ENCODE peak calls at places on chromosomes 4 and X, in seven cellular contexts. One of them, this sample, is unnamed.

GRCh38 chr4:2662598-2662997 is 93.5 kb downstream of the TNIP2 start:
- DNase-seq in NB4: peak
- DNase-seq in adrenal gland: peak
- DNase-seq in body of pancreas: no peak
- DNase-seq in tibial nerve: no peak
- DNase-seq in thyroid gland: no peak
- DNase-seq in A549: peak
- DNase-seq in this sample: no peak

GRCh38 chrX:22323541-22323940 is 50.8 kb downstream of the CBLL2 start:
- DNase-seq in NB4: no peak
- DNase-seq in adrenal gland: no peak
- DNase-seq in body of pancreas: no peak
- DNase-seq in tibial nerve: no peak
- DNase-seq in thyroid gland: no peak
- DNase-seq in A549: no peak
- DNase-seq in this sample: no peak

GRCh38 chr4:121658125-121658524 is 38.7 kb downstream of the ANXA5 start:
- DNase-seq in NB4: peak
- DNase-seq in adrenal gland: no peak
- DNase-seq in body of pancreas: no peak
- DNase-seq in tibial nerve: no peak
- DNase-seq in thyroid gland: no peak
- DNase-seq in A549: no peak
- DNase-seq in this sample: no peak

GRCh38 chr4:181235361-181235760 is 1007.8 kb upstream of the TENM3 start:
- DNase-seq in NB4: no peak
- DNase-seq in adrenal gland: no peak
- DNase-seq in body of pancreas: no peak
- DNase-seq in tibial nerve: no peak
- DNase-seq in thyroid gland: no peak
- DNase-seq in A549: no peak
- DNase-seq in this sample: no peak

GRCh38 chr4:37503231-37503630 is 182.9 kb downstream of the RELL1 start:
- DNase-seq in NB4: no peak
- DNase-seq in adrenal gland: no peak
- DNase-seq in body of pancreas: no peak
- DNase-seq in tibial nerve: no peak
- DNase-seq in thyroid gland: no peak
- DNase-seq in A549: no peak
- DNase-seq in this sample: no peak

GRCh38 chr4:2950221-2950989 is 12.8 kb downstream of the NOP14 start:
- DNase-seq in NB4: no peak
- DNase-seq in adrenal gland: no peak
- DNase-seq in body of pancreas: no peak
- DNase-seq in tibial nerve: no peak
- DNase-seq in thyroid gland: no peak
- DNase-seq in A549: no peak
- DNase-seq in this sample: no peak

GRCh38 chrX:152915541-152916241 is 17.8 kb downstream of the ZNF185 start:
- DNase-seq in NB4: peak
- DNase-seq in adrenal gland: peak
- DNase-seq in body of pancreas: no peak
- DNase-seq in tibial nerve: no peak
- DNase-seq in thyroid gland: peak
- DNase-seq in A549: peak
- DNase-seq in this sample: peak

GRCh38 chr4:6906046-6906445 is 3.6 kb upstream of the TBC1D14 start:
- DNase-seq in NB4: no peak
- DNase-seq in adrenal gland: no peak
- DNase-seq in body of pancreas: no peak
- DNase-seq in tibial nerve: no peak
- DNase-seq in thyroid gland: no peak
- DNase-seq in A549: no peak
- DNase-seq in this sample: no peak

GRCh38 chr4:146032234-146032860 is 93.7 kb upstream of the ZNF827 start:
- DNase-seq in NB4: no peak
- DNase-seq in adrenal gland: no peak
- DNase-seq in body of pancreas: no peak
- DNase-seq in tibial nerve: no peak
- DNase-seq in thyroid gland: no peak
- DNase-seq in A549: no peak
- DNase-seq in this sample: no peak

GRCh38 chr4:7957113-7957656 is 17.5 kb upstream of the AFAP1 start:
- DNase-seq in NB4: no peak
- DNase-seq in adrenal gland: no peak
- DNase-seq in body of pancreas: no peak
- DNase-seq in tibial nerve: no peak
- DNase-seq in thyroid gland: no peak
- DNase-seq in A549: no peak
- DNase-seq in this sample: no peak

GRCh38 chrX:134025986-134026731 is 40.8 kb upstream of the GPC3 start:
- DNase-seq in NB4: peak
- DNase-seq in adrenal gland: no peak
- DNase-seq in body of pancreas: no peak
- DNase-seq in tibial nerve: no peak
- DNase-seq in thyroid gland: no peak
- DNase-seq in A549: no peak
- DNase-seq in this sample: no peak

GRCh38 chr4:175671491-175671934 is 140.6 kb downstream of the GPM6A start:
- DNase-seq in NB4: no peak
- DNase-seq in adrenal gland: no peak
- DNase-seq in body of pancreas: no peak
- DNase-seq in tibial nerve: no peak
- DNase-seq in thyroid gland: peak
- DNase-seq in A549: peak
- DNase-seq in this sample: no peak

GRCh38 chrX:134622813-134623185 is 35.5 kb downstream of the PLAC1 start:
- DNase-seq in NB4: no peak
- DNase-seq in adrenal gland: no peak
- DNase-seq in body of pancreas: no peak
- DNase-seq in tibial nerve: no peak
- DNase-seq in thyroid gland: no peak
- DNase-seq in A549: no peak
- DNase-seq in this sample: no peak

GRCh38 chr4:70818173-70818856 is 21.4 kb downstream of the GRSF1 start:
- DNase-seq in NB4: peak
- DNase-seq in adrenal gland: no peak
- DNase-seq in body of pancreas: no peak
- DNase-seq in tibial nerve: no peak
- DNase-seq in thyroid gland: no peak
- DNase-seq in A549: no peak
- DNase-seq in this sample: no peak

GRCh38 chr4:1797861-1798529 is 4.9 kb downstream of the FGFR3 start:
- DNase-seq in NB4: peak
- DNase-seq in adrenal gland: no peak
- DNase-seq in body of pancreas: no peak
- DNase-seq in tibial nerve: no peak
- DNase-seq in thyroid gland: no peak
- DNase-seq in A549: no peak
- DNase-seq in this sample: no peak

GRCh38 chr4:156672924-156673323 is 298.7 kb downstream of the PDGFC start:
- DNase-seq in NB4: no peak
- DNase-seq in adrenal gland: no peak
- DNase-seq in body of pancreas: no peak
- DNase-seq in tibial nerve: no peak
- DNase-seq in thyroid gland: no peak
- DNase-seq in A549: no peak
- DNase-seq in this sample: no peak

GRCh38 chrX:71214604-71215334 is 8.3 kb upstream of the GJB1 start:
- DNase-seq in NB4: no peak
- DNase-seq in adrenal gland: no peak
- DNase-seq in body of pancreas: peak
- DNase-seq in tibial nerve: no peak
- DNase-seq in thyroid gland: peak
- DNase-seq in A549: no peak
- DNase-seq in this sample: no peak

GRCh38 chr4:124105212-124105611 is 607.3 kb downstream of the ANKRD50 start:
- DNase-seq in NB4: no peak
- DNase-seq in adrenal gland: no peak
- DNase-seq in body of pancreas: no peak
- DNase-seq in tibial nerve: no peak
- DNase-seq in thyroid gland: no peak
- DNase-seq in A549: no peak
- DNase-seq in this sample: no peak

GRCh38 chr4:137647375-137647774 is 115.1 kb upstream of the PCDH18 start:
- DNase-seq in NB4: no peak
- DNase-seq in adrenal gland: no peak
- DNase-seq in body of pancreas: no peak
- DNase-seq in tibial nerve: no peak
- DNase-seq in thyroid gland: no peak
- DNase-seq in A549: no peak
- DNase-seq in this sample: no peak

GRCh38 chrX:136768469-136769084 is 12.2 kb downstream of the ARHGEF6 start:
- DNase-seq in NB4: peak
- DNase-seq in adrenal gland: peak
- DNase-seq in body of pancreas: peak
- DNase-seq in tibial nerve: no peak
- DNase-seq in thyroid gland: peak
- DNase-seq in A549: no peak
- DNase-seq in this sample: peak

GRCh38 chr4:119240128-119240527 is 27.6 kb downstream of the USP53 start:
- DNase-seq in NB4: no peak
- DNase-seq in adrenal gland: no peak
- DNase-seq in body of pancreas: no peak
- DNase-seq in tibial nerve: no peak
- DNase-seq in thyroid gland: no peak
- DNase-seq in A549: no peak
- DNase-seq in this sample: no peak

GRCh38 chr4:90145331-90145730 is 18.1 kb downstream of the CCSER1 start:
- DNase-seq in NB4: no peak
- DNase-seq in adrenal gland: no peak
- DNase-seq in body of pancreas: no peak
- DNase-seq in tibial nerve: no peak
- DNase-seq in thyroid gland: no peak
- DNase-seq in A549: no peak
- DNase-seq in this sample: no peak

GRCh38 chr4:90152024-90152423 is 24.8 kb downstream of the CCSER1 start:
- DNase-seq in NB4: no peak
- DNase-seq in adrenal gland: no peak
- DNase-seq in body of pancreas: no peak
- DNase-seq in tibial nerve: no peak
- DNase-seq in thyroid gland: no peak
- DNase-seq in A549: no peak
- DNase-seq in this sample: no peak

GRCh38 chr4:90148574-90149170 is 21.5 kb downstream of the CCSER1 start:
- DNase-seq in NB4: no peak
- DNase-seq in adrenal gland: no peak
- DNase-seq in body of pancreas: no peak
- DNase-seq in tibial nerve: no peak
- DNase-seq in thyroid gland: no peak
- DNase-seq in A549: no peak
- DNase-seq in this sample: no peak
- TF ChIP-seq POLR2A in NB4: no peak
- TF ChIP-seq POLR2A in adrenal gland: no peak
- TF ChIP-seq POLR2A in body of pancreas: no peak
- TF ChIP-seq POLR2A in tibial nerve: no peak
- TF ChIP-seq POLR2A in thyroid gland: no peak
- TF ChIP-seq POLR2A in A549: no peak
- TF ChIP-seq POLR2A in this sample: no peak

GRCh38 chr4:134627386-134627785 is 425.8 kb upstream of the PABPC4L start:
- DNase-seq in NB4: no peak
- DNase-seq in adrenal gland: no peak
- DNase-seq in body of pancreas: no peak
- DNase-seq in tibial nerve: no peak
- DNase-seq in thyroid gland: no peak
- DNase-seq in A549: no peak
- DNase-seq in this sample: no peak

GRCh38 chr4:134622194-134622593 is 420.6 kb upstream of the PABPC4L start:
- DNase-seq in NB4: no peak
- DNase-seq in adrenal gland: no peak
- DNase-seq in body of pancreas: no peak
- DNase-seq in tibial nerve: no peak
- DNase-seq in thyroid gland: no peak
- DNase-seq in A549: no peak
- DNase-seq in this sample: no peak

GRCh38 chr4:134628074-134628473 is 426.5 kb upstream of the PABPC4L start:
- DNase-seq in NB4: no peak
- DNase-seq in adrenal gland: no peak
- DNase-seq in body of pancreas: no peak
- DNase-seq in tibial nerve: no peak
- DNase-seq in thyroid gland: no peak
- DNase-seq in A549: no peak
- DNase-seq in this sample: no peak

DNA sequence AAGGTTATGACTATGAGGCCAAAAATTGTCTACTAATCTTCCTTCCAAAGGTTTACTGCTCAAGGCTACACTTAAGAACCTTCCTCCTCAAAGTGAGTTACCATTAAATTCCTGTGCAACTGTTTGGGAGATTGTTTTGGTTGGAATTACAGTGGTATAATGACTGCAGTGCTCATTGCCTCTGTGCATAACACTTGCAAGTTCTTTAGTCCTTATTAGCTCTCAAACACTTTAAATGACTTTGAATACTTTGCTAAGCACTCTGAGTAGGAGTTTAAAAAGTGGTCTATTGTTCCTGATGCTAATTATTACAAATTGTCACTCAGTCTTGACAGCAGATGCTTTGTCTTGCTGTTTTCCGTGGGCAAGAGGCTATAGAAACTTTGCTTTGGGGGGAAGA is 422.8 kb upstream of the PABPC4L start:
- DNase-seq in NB4: no peak
- DNase-seq in adrenal gland: no peak
- DNase-seq in body of pancreas: no peak
- DNase-seq in tibial nerve: no peak
- DNase-seq in thyroid gland: no peak
- DNase-seq in A549: no peak
- DNase-seq in this sample: no peak
- TF ChIP-seq POLR2A in NB4: no peak
- TF ChIP-seq POLR2A in adrenal gland: no peak
- TF ChIP-seq POLR2A in body of pancreas: no peak
- TF ChIP-seq POLR2A in tibial nerve: no peak
- TF ChIP-seq POLR2A in thyroid gland: no peak
- TF ChIP-seq POLR2A in A549: no peak
- TF ChIP-seq POLR2A in this sample: no peak

DNA sequence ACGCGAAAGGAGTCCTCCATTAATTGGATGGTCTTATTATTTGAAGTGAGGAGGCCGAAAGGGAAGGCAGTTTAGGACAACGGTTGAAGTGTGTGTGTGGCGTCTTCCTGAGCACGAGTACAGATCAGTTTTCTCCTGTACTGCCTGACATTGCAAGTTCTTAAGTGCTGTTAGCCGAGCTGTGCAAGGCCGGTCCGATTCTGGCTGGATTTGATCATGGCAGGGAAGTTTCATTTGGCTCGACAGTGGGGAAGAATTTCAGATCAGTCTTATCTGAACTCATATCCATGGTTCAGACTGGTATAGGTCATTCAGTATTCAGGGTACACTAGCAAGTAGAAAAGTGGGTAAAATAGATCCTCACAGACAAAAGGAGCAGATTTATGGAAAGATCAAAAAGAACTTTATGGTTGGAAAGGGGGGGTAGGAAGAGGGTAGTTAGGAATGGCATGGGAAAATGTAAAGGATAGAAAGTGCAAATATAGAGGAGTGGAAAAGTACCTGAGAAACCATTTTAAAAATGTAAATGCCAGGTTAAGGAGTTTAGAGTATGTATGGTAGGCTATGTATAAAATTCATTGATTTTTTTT is 689 bp downstream of the THAP9 start:
- DNase-seq in NB4: no peak
- DNase-seq in adrenal gland: no peak
- DNase-seq in body of pancreas: no peak
- DNase-seq in tibial nerve: no peak
- DNase-seq in thyroid gland: no peak
- DNase-seq in A549: no peak
- DNase-seq in this sample: no peak
- TF ChIP-seq POLR2A in NB4: no peak
- TF ChIP-seq POLR2A in adrenal gland: peak
- TF ChIP-seq POLR2A in body of pancreas: no peak
- TF ChIP-seq POLR2A in tibial nerve: no peak
- TF ChIP-seq POLR2A in thyroid gland: no peak
- TF ChIP-seq POLR2A in A549: no peak
- TF ChIP-seq POLR2A in this sample: peak

GRCh38 chrX:20418379-20418778 is 151.7 kb upstream of the RPS6KA3 start:
- DNase-seq in NB4: peak
- DNase-seq in adrenal gland: no peak
- DNase-seq in body of pancreas: no peak
- DNase-seq in tibial nerve: no peak
- DNase-seq in thyroid gland: no peak
- DNase-seq in A549: no peak
- DNase-seq in this sample: no peak
- TF ChIP-seq POLR2A in NB4: no peak
- TF ChIP-seq POLR2A in adrenal gland: no peak
- TF ChIP-seq POLR2A in body of pancreas: no peak
- TF ChIP-seq POLR2A in tibial nerve: no peak
- TF ChIP-seq POLR2A in thyroid gland: no peak
- TF ChIP-seq POLR2A in A549: no peak
- TF ChIP-seq POLR2A in this sample: no peak

This sample was measured in erythroblast.